ENCODE peak calls at places on chromosome 10, in nine cellular contexts. O is ovary; V is mesenchymal stem cell; H is CD8-positive, alpha-beta memory T cell; B is NCI-H1436; R is RWPE1; W is anterior cingulate cortex; I is activated naive CD8-positive, alpha-beta T cell treated with anti-CD3 and anti-CD28 coated beads for 36 hours; Z is AG09309. D is an unnamed sample.

GRCh38 chr10:69572159-69573055 is 815 bp downstream of the NEUROG3 start:
- DNase-seq in O (no peak), V (peak), H (no peak), B (no peak), R (no peak), W (no peak), I (peak), Z (no peak), D (no peak)

GRCh38 chr10:5268234-5268633 is 71.6 kb downstream of the AKR1C4 start:
- DNase-seq in O (no peak), V (no peak), H (no peak), B (no peak), R (no peak), W (no peak), I (no peak), Z (no peak), D (no peak)

GRCh38 chr10:45199380-45199740 is 116.0 kb downstream of the OR13A1 start:
- DNase-seq in O (no peak), V (no peak), H (no peak), B (no peak), R (no peak), W (no peak), I (no peak), Z (no peak), D (no peak)

GRCh38 chr10:91036807-91037405 is 116.0 kb upstream of the ANKRD1 start:
- DNase-seq in O (no peak), V (no peak), H (no peak), B (no peak), R (no peak), W (no peak), I (no peak), Z (no peak), D (no peak)

GRCh38 chr10:87646920-87647319 is 12.8 kb upstream of the PAPSS2 start:
- DNase-seq in O (no peak), V (no peak), H (no peak), B (no peak), R (no peak), W (no peak), I (peak), Z (no peak), D (no peak)

GRCh38 chr10:124943301-124944092 is 1.6 kb downstream of the ZRANB1 start:
- DNase-seq in O (no peak), V (peak), H (no peak), B (no peak), R (peak), W (no peak), I (no peak), Z (peak), D (no peak)

GRCh38 chr10:96688789-96689188 is 31.5 kb downstream of the PIK3AP1 start:
- DNase-seq in O (no peak), V (no peak), H (no peak), B (no peak), R (no peak), W (no peak), I (no peak), Z (no peak), D (no peak)

GRCh38 chr10:100816671-100817070 is 71.3 kb downstream of the PAX2 start:
- DNase-seq in O (no peak), V (no peak), H (no peak), B (no peak), R (no peak), W (no peak), I (no peak), Z (no peak), D (no peak)

GRCh38 chr10:121823993-121824463 is 103.8 kb downstream of the ATE1 start:
- DNase-seq in O (no peak), V (peak), H (no peak), B (peak), R (peak), W (no peak), I (no peak), Z (peak), D (peak)

GRCh38 chr10:24027107-24027506 is 181.8 kb upstream of the KIAA1217 start:
- DNase-seq in O (no peak), V (no peak), H (no peak), B (no peak), R (no peak), W (no peak), I (no peak), Z (no peak), D (no peak)

GRCh38 chr10:59907918-59908807 is 1.8 kb upstream of the CCDC6 start:
- DNase-seq in O (peak), V (peak), H (no peak), B (peak), R (no peak), W (no peak), I (peak), Z (peak), D (peak)

GRCh38 chr10:3422282-3422681 is 249.7 kb upstream of the PITRM1 start:
- DNase-seq in O (no peak), V (no peak), H (no peak), B (no peak), R (no peak), W (no peak), I (no peak), Z (no peak), D (no peak)

GRCh38 chr10:113313048-113313611 is 239.7 kb upstream of the HABP2 start:
- DNase-seq in O (no peak), V (no peak), H (no peak), B (no peak), R (no peak), W (no peak), I (no peak), Z (no peak), D (no peak)

GRCh38 chr10:98269435-98269912 is 1.5 kb upstream of the LOXL4 start:
- DNase-seq in O (peak), V (peak), H (no peak), B (no peak), R (peak), W (no peak), I (no peak), Z (peak), D (no peak)

GRCh38 chr10:4450981-4451501 is 375.0 kb upstream of the AKR1E2 start:
- DNase-seq in O (no peak), V (peak), H (no peak), B (no peak), R (peak), W (no peak), I (no peak), Z (peak), D (no peak)

GRCh38 chr10:78754269-78755074 is 314.3 kb upstream of the ZMIZ1 start:
- DNase-seq in O (no peak), V (peak), H (no peak), B (no peak), R (no peak), W (no peak), I (no peak), Z (peak), D (no peak)

GRCh38 chr10:104350146-104350635 is 3.4 kb upstream of the CFAP58 start:
- DNase-seq in O (no peak), V (peak), H (no peak), B (peak), R (peak), W (no peak), I (no peak), Z (no peak), D (no peak)

GRCh38 chr10:74035324-74035723 is 37.4 kb downstream of the VCL start:
- DNase-seq in O (no peak), V (no peak), H (no peak), B (no peak), R (no peak), W (no peak), I (no peak), Z (no peak), D (no peak)

GRCh38 chr10:26334932-26335573 is 103.1 kb upstream of the APBB1IP start:
- DNase-seq in O (no peak), V (peak), H (peak), B (peak), R (peak), W (no peak), I (peak), Z (peak), D (no peak)

GRCh38 chr10:58868736-58869435 is 307.6 kb upstream of the PHYHIPL start:
- DNase-seq in O (no peak), V (no peak), H (no peak), B (no peak), R (no peak), W (no peak), I (no peak), Z (no peak), D (no peak)

GRCh38 chr10:116817178-116817577 is 32.1 kb upstream of the ENO4 start:
- DNase-seq in O (no peak), V (no peak), H (no peak), B (no peak), R (no peak), W (no peak), I (no peak), Z (no peak), D (no peak)